ENCODE peak calls at places on chromosomes 7 and 10, in nine cellular contexts. J, E, Z, D, Q, C, W, P and V are unnamed samples.

GRCh38 chr10:8037941-8038894 is 16.3 kb upstream of the GATA3 start:
- DNase-seq in J (no peak), D (no peak), E (no peak), C (no peak), Q (no peak), W (peak), P (no peak), Z (no peak), V (no peak)

GRCh38 chr10:89792187-89792586 is 90.8 kb downstream of the KIF20B start:
- DNase-seq in Z (no peak), D (no peak), P (no peak), C (no peak), Q (no peak), E (no peak), W (no peak), J (peak), V (no peak)

GRCh38 chr7:39406464-39406863 is 159.7 kb upstream of the YAE1 start:
- DNase-seq in Q (no peak), C (no peak), P (no peak), Z (no peak), D (no peak), J (no peak), W (no peak), E (no peak), V (no peak)

GRCh38 chr10:49115015-49115795 is at the start of gene VSTM4:
- DNase-seq in C (no peak), P (peak), D (no peak), J (no peak), Z (peak), W (no peak), E (peak), Q (no peak), V (peak)

GRCh38 chr7:142408794-142409193 is 150.9 kb upstream of the PRSS58 start:
- DNase-seq in E (no peak), Q (no peak), C (no peak), D (no peak), Z (no peak), W (no peak), P (no peak), J (no peak), V (no peak)

GRCh38 chr10:122140941-122141623 is 130.0 kb upstream of the BTBD16 start:
- DNase-seq in P (peak), D (peak), Q (peak), J (peak), C (no peak), E (peak), Z (no peak), W (no peak), V (peak)

GRCh38 chr7:16187131-16187530 is 234.2 kb downstream of the CRPPA start:
- DNase-seq in C (no peak), W (no peak), E (no peak), Q (no peak), D (no peak), P (no peak), J (no peak), Z (peak), V (no peak)

GRCh38 chr7:130912910-130913720 is 179.1 kb upstream of the KLF14 start:
- DNase-seq in D (peak), C (peak), E (peak), Q (peak), P (peak), Z (peak), W (peak), J (peak), V (no peak)

GRCh38 chr7:93778384-93778783 is 112.2 kb downstream of the TFPI2 start:
- DNase-seq in C (no peak), E (no peak), D (no peak), Q (no peak), W (no peak), Z (no peak), J (no peak), P (no peak), V (no peak)

GRCh38 chr7:37230221-37230620 is 218.4 kb downstream of the ELMO1 start:
- DNase-seq in Z (no peak), W (no peak), C (no peak), J (no peak), Q (no peak), P (peak), D (peak), E (no peak), V (no peak)

GRCh38 chr10:24894309-24894708 is 58.1 kb downstream of the PRTFDC1 start:
- DNase-seq in C (no peak), Z (peak), W (no peak), E (no peak), Q (peak), J (no peak), D (no peak), P (no peak), V (no peak)

GRCh38 chr10:110794808-110795207 is 76.9 kb upstream of the PDCD4 start:
- DNase-seq in Q (no peak), P (no peak), E (no peak), Z (no peak), J (no peak), C (no peak), W (no peak), D (no peak), V (peak)

GRCh38 chr7:107596881-107597581 is 17.0 kb downstream of the BCAP29 start:
- DNase-seq in Z (peak), E (no peak), C (no peak), Q (no peak), D (no peak), J (no peak), P (no peak), W (no peak), V (no peak)

GRCh38 chr10:22316286-22317120 is at the start of gene COMMD3:
- DNase-seq in W (peak), E (peak), D (peak), J (peak), P (peak), Z (peak), Q (peak), C (peak), V (peak)

GRCh38 chr7:16728811-16729210 is 24.7 kb upstream of the TSPAN13 start:
- DNase-seq in W (no peak), C (no peak), P (no peak), Z (no peak), D (no peak), E (no peak), Q (no peak), J (no peak), V (no peak)

GRCh38 chr7:74482629-74483401 is 29.1 kb downstream of the GTF2IRD1 start:
- DNase-seq in J (peak), Z (peak), D (no peak), C (no peak), P (no peak), W (no peak), E (no peak), Q (peak), V (no peak)

GRCh38 chr10:42367532-42368230 is 270.7 kb downstream of the ZNF33B start:
- DNase-seq in Z (peak), E (no peak), D (peak), P (peak), J (peak), Q (peak), W (no peak), C (peak), V (peak)

GRCh38 chr7:50718876-50719275 is 63.8 kb downstream of the GRB10 start:
- DNase-seq in D (no peak), W (no peak), P (no peak), J (no peak), E (no peak), C (no peak), Q (no peak), Z (no peak), V (no peak)